ENCODE peak calls at places on chromosome 19, in five cellular contexts. W is uterus, R is tibial artery, J is psoas muscle, A is heart right ventricle. O is an unnamed sample.

GRCh38 chr19:50695251-50696064 is 24.1 kb downstream of the SHANK1 start:
- DNase-seq in W (no peak), R (no peak), J (peak), A (no peak), O (no peak)

GRCh38 chr19:15288146-15288963 is 44.0 kb downstream of the BRD4 start:
- DNase-seq in W (no peak), R (peak), J (no peak), A (no peak), O (no peak)

GRCh38 chr19:46056536-46056935 is 15.7 kb upstream of the IGFL4 start:
- DNase-seq in W (no peak), R (no peak), J (no peak), A (no peak), O (no peak)

GRCh38 chr19:36265856-36266374 is 51.0 kb downstream of the ZNF146 start:
- DNase-seq in W (no peak), R (no peak), J (no peak), A (no peak), O (no peak)

GRCh38 chr19:57075801-57076492 is 43.8 kb upstream of the USP29 start:
- DNase-seq in W (no peak), R (no peak), J (no peak), A (no peak), O (no peak)

GRCh38 chr19:56874530-56874929 is 34.0 kb upstream of the PEG3 start:
- DNase-seq in W (no peak), R (no peak), J (no peak), A (no peak), O (no peak)

GRCh38 chr19:3501780-3502179 is 1.3 kb upstream of the DOHH start:
- DNase-seq in W (no peak), R (no peak), J (no peak), A (no peak), O (no peak)

GRCh38 chr19:50658438-50659317 is 9.4 kb downstream of the C19orf81 start:
- DNase-seq in W (peak), R (no peak), J (peak), A (peak), O (peak)

GRCh38 chr19:47315125-47315821 is 5.6 kb downstream of the C5AR1 start:
- DNase-seq in W (peak), R (peak), J (no peak), A (peak), O (peak)

GRCh38 chr19:6271251-6271650 is 8.5 kb downstream of the MLLT1 start:
- DNase-seq in W (peak), R (no peak), J (no peak), A (no peak), O (no peak)

GRCh38 chr19:32104465-32105235 is 240.8 kb upstream of the ZNF507 start:
- DNase-seq in W (peak), R (no peak), J (no peak), A (no peak), O (no peak)

GRCh38 chr19:51501594-51502263 is at the start of gene SIGLEC12:
- DNase-seq in W (no peak), R (no peak), J (no peak), A (peak), O (peak)

GRCh38 chr19:2048959-2049740 is 1.9 kb downstream of the MKNK2 start:
- DNase-seq in W (no peak), R (peak), J (peak), A (no peak), O (no peak)

GRCh38 chr19:2481466-2481865 is 5.5 kb downstream of the GADD45B start:
- DNase-seq in W (no peak), R (peak), J (no peak), A (no peak), O (no peak)

GRCh38 chr19:4183967-4184717 is 1.7 kb downstream of the ANKRD24 start:
- DNase-seq in W (no peak), R (peak), J (peak), A (no peak), O (no peak)

GRCh38 chr19:32318884-32319520 is 26.4 kb upstream of the ZNF507 start:
- DNase-seq in W (no peak), R (no peak), J (no peak), A (no peak), O (no peak)

GRCh38 chr19:40341601-40342482 is 6.4 kb downstream of the C19orf47 start:
- DNase-seq in W (no peak), R (peak), J (peak), A (peak), O (no peak)

GRCh38 chr19:2426661-2427322 is 594 bp downstream of the TIMM13 start:
- DNase-seq in W (no peak), R (no peak), J (peak), A (no peak), O (no peak)

GRCh38 chr19:45791744-45792481 is 732 bp downstream of the DMWD start:
- DNase-seq in W (no peak), R (no peak), J (no peak), A (no peak), O (no peak)

GRCh38 chr19:15562861-15563260 is 52.2 kb upstream of the CYP4F8 start:
- DNase-seq in W (no peak), R (no peak), J (no peak), A (no peak), O (no peak)

GRCh38 chr19:10780368-10780767 is 55.6 kb downstream of the TMED1 start:
- DNase-seq in W (no peak), R (peak), J (no peak), A (peak), O (peak)

GRCh38 chr19:8585057-8585893 is 8.0 kb upstream of the MYO1F start:
- DNase-seq in W (no peak), R (no peak), J (no peak), A (no peak), O (no peak)

GRCh38 chr19:8589177-8589714 is 12.0 kb upstream of the MYO1F start:
- DNase-seq in W (no peak), R (no peak), J (no peak), A (no peak), O (no peak)

GRCh38 chr19:8580710-8581281 is 3.6 kb upstream of the MYO1F start:
- DNase-seq in W (peak), R (peak), J (peak), A (peak), O (peak)

GRCh38 chr19:8585894-8586750 is 8.9 kb upstream of the MYO1F start:
- DNase-seq in W (no peak), R (no peak), J (no peak), A (no peak), O (peak)
- TF ChIP-seq CTCF in W (peak), R (peak), J (peak), A (peak), O (no peak)

GRCh38 chr19:35110974-35111373 is 4.6 kb upstream of the FXYD3 start:
- DNase-seq in W (no peak), R (no peak), J (no peak), A (no peak), O (no peak)

GRCh38 chr19:35108730-35109129 is 6.9 kb upstream of the FXYD3 start:
- DNase-seq in W (no peak), R (no peak), J (no peak), A (no peak), O (no peak)

GRCh38 chr19:35107541-35107939 is 8.1 kb upstream of the FXYD3 start:
- DNase-seq in W (no peak), R (no peak), J (no peak), A (no peak), O (no peak)

GRCh38 chr19:35106898-35107540 is 8.6 kb upstream of the FXYD3 start:
- DNase-seq in W (no peak), R (no peak), J (no peak), A (no peak), O (no peak)

DNA sequence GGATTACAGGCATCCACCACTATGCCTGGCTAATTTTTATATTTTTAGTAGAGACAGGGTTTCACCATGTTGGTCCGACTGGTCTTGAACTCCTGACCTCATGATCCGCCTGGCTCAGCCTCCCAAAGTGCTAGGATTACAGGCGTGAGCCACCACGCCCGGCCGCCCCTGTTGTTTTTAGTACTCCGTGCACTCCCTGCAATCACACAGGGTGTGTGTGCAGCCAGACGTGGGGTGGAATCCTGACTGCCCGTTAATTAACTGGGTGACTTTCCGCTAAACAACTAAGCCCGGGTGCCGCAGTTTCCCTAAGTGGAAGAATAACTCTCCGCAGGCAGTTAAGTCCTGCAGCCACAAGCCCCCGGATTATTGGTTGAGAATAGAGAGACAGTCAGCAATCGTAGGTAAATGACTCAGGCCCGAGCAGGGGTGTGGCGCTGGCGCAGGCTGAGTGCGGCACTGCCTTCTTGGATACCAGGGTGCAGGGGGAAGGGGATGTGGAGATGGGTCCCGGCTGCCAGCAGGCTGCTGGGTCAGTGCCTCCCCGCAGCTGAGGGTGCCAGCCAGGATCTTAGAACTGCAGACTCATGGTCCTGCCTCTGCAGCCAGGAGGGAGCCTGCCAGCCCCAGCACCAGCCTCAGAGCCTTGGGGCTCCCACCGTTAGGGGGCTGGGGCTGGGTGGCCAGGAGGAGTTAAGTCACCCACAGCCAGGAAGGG is 6.1 kb upstream of the FXYD3 start:
- DNase-seq in W (no peak), R (no peak), J (peak), A (no peak), O (no peak)
- H3K27ac ChIP-seq in W (no peak), R (no peak), J (no peak), A (no peak), O (no peak)

DNA sequence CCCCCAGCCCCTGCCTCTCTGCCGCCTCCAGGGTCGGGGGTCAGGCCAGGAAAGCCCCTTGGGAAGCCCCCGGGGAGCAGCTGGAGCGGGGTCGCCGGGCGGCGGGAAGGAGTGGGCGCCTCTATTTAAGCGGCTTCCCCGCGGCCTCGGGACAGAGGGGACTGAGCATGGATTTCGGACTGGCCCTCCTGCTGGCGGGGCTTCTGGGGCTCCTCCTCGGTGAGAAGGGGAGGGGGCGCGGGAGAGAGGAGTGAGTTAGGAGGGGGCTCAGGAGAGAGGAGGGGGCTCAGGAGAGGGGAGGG is at the start of gene MADCAM1:
- DNase-seq in W (no peak), R (no peak), J (no peak), A (no peak), O (no peak)
- H3K4me3 ChIP-seq in W (no peak), R (no peak), J (no peak), A (no peak), O (no peak)

DNA sequence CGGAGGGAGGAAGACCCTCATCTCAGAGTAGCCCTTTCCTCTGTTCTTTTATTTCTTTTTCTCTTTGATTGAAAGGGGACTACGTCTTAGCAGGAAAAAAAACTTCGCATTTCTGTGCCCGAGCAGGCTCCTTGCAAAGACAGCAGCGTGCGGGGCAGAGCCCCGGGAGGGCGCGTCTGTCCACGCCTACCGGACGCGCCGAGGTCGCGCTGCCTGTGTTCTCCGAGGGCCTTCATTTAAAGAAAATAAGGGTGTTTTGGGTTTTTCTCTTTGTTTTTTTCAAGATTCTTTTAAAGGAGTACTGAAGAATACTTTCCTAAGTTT is 29.2 kb downstream of the CERS1 start:
- DNase-seq in W (no peak), R (no peak), J (no peak), A (no peak), O (no peak)
- TF ChIP-seq CTCF in W (no peak), R (no peak), J (no peak), A (peak), O (no peak)

DNA sequence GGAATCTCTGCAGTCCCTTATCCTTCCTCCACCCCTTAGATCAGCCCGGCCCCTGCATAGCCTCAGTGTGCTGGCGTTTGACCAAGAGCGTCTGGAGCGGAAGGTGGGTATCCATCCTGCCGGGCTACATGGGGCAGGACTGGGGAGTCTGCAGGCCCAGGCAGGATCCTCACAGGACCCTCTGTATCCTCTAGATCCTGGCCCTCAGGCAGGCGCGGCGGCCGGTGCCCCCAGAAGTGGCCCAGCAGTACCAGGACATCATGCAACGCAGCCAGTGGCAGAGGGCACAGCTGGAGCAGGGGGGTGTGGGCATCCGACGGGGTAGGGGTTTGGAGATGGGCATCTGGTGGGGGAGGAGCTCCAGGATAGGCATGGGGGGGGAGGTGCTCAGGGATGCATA is 8.9 kb downstream of the PODNL1 start:
- DNase-seq in W (no peak), R (no peak), J (no peak), A (no peak), O (no peak)
- H3K27ac ChIP-seq in W (no peak), R (no peak), J (no peak), A (no peak), O (no peak)

GRCh38 chr19:17779281-17779930 is 15.5 kb upstream of the B3GNT3 start:
- DNase-seq in W (no peak), R (peak), J (no peak), A (peak), O (peak)
- H3K4me3 ChIP-seq in W (no peak), R (no peak), J (no peak), A (no peak), O (no peak)

O was measured in lung.